ENCODE peak calls at places on chromosomes 5 and 9, in five cellular contexts. X, T, K, H and S are unnamed samples.

GRCh38 chr5:175737481-175737880 is 79.6 kb downstream of the HRH2 start:
- DNase-seq in K (no peak), X (no peak), T (no peak), H (no peak), S (no peak)

GRCh38 chr5:30574761-30575160 is 618.7 kb upstream of the CDH6 start:
- DNase-seq in K (no peak), T (no peak), X (no peak), H (no peak), S (no peak)

GRCh38 chr9:79224672-79225433 is 346.9 kb upstream of the TLE4 start:
- DNase-seq in X (peak), K (peak), T (no peak), H (peak), S (no peak)

GRCh38 chr5:90598300-90598699 is 39.7 kb downstream of the ADGRV1 start:
- DNase-seq in K (no peak), H (no peak), T (peak), X (no peak), S (no peak)

GRCh38 chr9:130243015-130243881 is 22.3 kb upstream of the HMCN2 start:
- DNase-seq in T (peak), X (no peak), K (peak), H (peak), S (peak)

GRCh38 chr5:97231025-97231636 is 48.1 kb upstream of the RIOK2 start:
- DNase-seq in T (peak), K (peak), X (peak), H (peak), S (no peak)

GRCh38 chr9:98034593-98035546 is 21.7 kb upstream of the NANS start:
- DNase-seq in K (peak), H (peak), X (peak), T (no peak), S (peak)

GRCh38 chr9:96033896-96034295 is 158.4 kb downstream of the ERCC6L2 start:
- DNase-seq in K (no peak), X (no peak), H (no peak), T (no peak), S (no peak)

GRCh38 chr5:60010328-60010727 is 116.8 kb upstream of the PDE4D start:
- DNase-seq in H (peak), X (no peak), K (no peak), T (no peak), S (no peak)